ENCODE peak calls at places on chromosome 19, in ten cellular contexts. M, E, C, W, K, Y, U, R, T and S are unnamed samples.

GRCh38 chr19:45780146-45780447 is 2.2 kb downstream of the DMPK start:
- DNase-seq in M (no peak), E (no peak), C (no peak), W (no peak), K (no peak), Y (no peak), U (peak), R (no peak), T (no peak), S (no peak)

GRCh38 chr19:35613574-35613973 is 1.0 kb downstream of the HAUS5 start:
- DNase-seq in M (no peak), E (no peak), C (no peak), W (no peak), K (no peak), Y (no peak), U (no peak), R (no peak), T (no peak), S (no peak)

GRCh38 chr19:11142528-11143171 is 12.9 kb downstream of the SPC24 start:
- DNase-seq in M (peak), E (peak), C (peak), W (no peak), K (no peak), Y (no peak), U (peak), R (peak), T (peak), S (peak)

GRCh38 chr19:42018503-42019193 is 24.6 kb upstream of the ATP1A3 start:
- DNase-seq in M (no peak), E (no peak), C (no peak), W (no peak), K (no peak), Y (no peak), U (no peak), R (no peak), T (no peak), S (no peak)

GRCh38 chr19:30053558-30053957 is 111.5 kb downstream of the URI1 start:
- DNase-seq in M (no peak), E (no peak), C (no peak), W (no peak), K (no peak), Y (no peak), U (no peak), R (no peak), T (no peak), S (no peak)

GRCh38 chr19:7799640-7800355 is 30.2 kb upstream of the EVI5L start:
- DNase-seq in M (peak), E (no peak), C (peak), W (peak), K (peak), Y (peak), U (no peak), R (peak), T (peak), S (peak)

GRCh38 chr19:18093439-18094161 is 4.0 kb upstream of the MAST3 start:
- DNase-seq in M (no peak), E (no peak), C (peak), W (no peak), K (no peak), Y (no peak), U (no peak), R (peak), T (no peak), S (no peak)

GRCh38 chr19:4866595-4867424 is 657 bp downstream of the PLIN3 start:
- DNase-seq in M (peak), E (peak), C (peak), W (no peak), K (peak), Y (peak), U (peak), R (peak), T (no peak), S (no peak)

GRCh38 chr19:35332817-35333216 is 3.8 kb downstream of the CD22 start:
- DNase-seq in M (no peak), E (no peak), C (no peak), W (no peak), K (no peak), Y (no peak), U (no peak), R (no peak), T (no peak), S (no peak)

GRCh38 chr19:39497850-39498261 is 891 bp upstream of the DLL3 start:
- DNase-seq in M (peak), E (no peak), C (no peak), W (no peak), K (no peak), Y (no peak), U (peak), R (peak), T (no peak), S (no peak)